ENCODE peak calls at places on chromosome 12, in eight cellular contexts. O is neural progenitor cell, S is PC-3, R is SK-N-SH, A is endothelial cell of umbilical vein, C is HCT116, T is GM23248, X is mesendoderm. Y is an unnamed sample.

GRCh38 chr12:117966511-117966910 is 2.3 kb downstream of the KSR2 start:
- DNase-seq in O (no peak), S (no peak), R (no peak), A (no peak), C (no peak), T (no peak), X (no peak), Y (no peak)

GRCh38 chr12:12734561-12735071 is 17.4 kb downstream of the CDKN1B start:
- DNase-seq in O (no peak), S (no peak), R (no peak), A (no peak), C (no peak), T (no peak), X (no peak), Y (no peak)

GRCh38 chr12:22812531-22812930 is 187.6 kb downstream of the ETNK1 start:
- DNase-seq in O (no peak), S (peak), R (no peak), A (no peak), C (peak), T (no peak), X (no peak), Y (no peak)

GRCh38 chr12:59929091-59929490 is 333.3 kb downstream of the SLC16A7 start:
- DNase-seq in O (no peak), S (peak), R (no peak), A (no peak), C (no peak), T (peak), X (no peak), Y (no peak)

GRCh38 chr12:63098851-63099250 is 52.1 kb downstream of the AVPR1A start:
- DNase-seq in O (peak), S (peak), R (no peak), A (no peak), C (no peak), T (no peak), X (peak), Y (no peak)

GRCh38 chr12:69985656-69986055 is 160.6 kb downstream of the MYRFL start:
- DNase-seq in O (peak), S (peak), R (peak), A (no peak), C (peak), T (no peak), X (peak), Y (peak)

GRCh38 chr12:67630373-67631088 is 18.0 kb upstream of the DYRK2 start:
- DNase-seq in O (peak), S (peak), R (peak), A (peak), C (no peak), T (no peak), X (peak), Y (peak)

GRCh38 chr12:10363922-10364838 is 25.7 kb downstream of the KLRK1 start:
- DNase-seq in O (peak), S (peak), R (no peak), A (peak), C (no peak), T (peak), X (peak), Y (peak)

GRCh38 chr12:93363854-93364297 is 13.8 kb upstream of the NUDT4 start:
- DNase-seq in O (no peak), S (no peak), R (no peak), A (no peak), C (no peak), T (no peak), X (no peak), Y (peak)

GRCh38 chr12:72790273-72790672 is 518.1 kb downstream of the TRHDE start:
- DNase-seq in O (no peak), S (peak), R (no peak), A (no peak), C (no peak), T (peak), X (peak), Y (no peak)

GRCh38 chr12:6773662-6774351 is 1.5 kb downstream of the LAG3 start:
- DNase-seq in O (peak), S (no peak), R (no peak), A (no peak), C (no peak), T (no peak), X (no peak), Y (no peak)

GRCh38 chr12:6775775-6776174 is 3.5 kb downstream of the LAG3 start:
- DNase-seq in O (no peak), S (no peak), R (no peak), A (no peak), C (no peak), T (no peak), X (no peak), Y (no peak)

GRCh38 chr12:6774557-6775062 is 2.3 kb downstream of the LAG3 start:
- DNase-seq in O (no peak), S (no peak), R (no peak), A (no peak), C (no peak), T (no peak), X (no peak), Y (no peak)

GRCh38 chr12:6777386-6777785 is 5.1 kb downstream of the LAG3 start:
- DNase-seq in O (no peak), S (no peak), R (no peak), A (no peak), C (no peak), T (no peak), X (no peak), Y (no peak)

GRCh38 chr12:6775185-6775770 is 3.0 kb downstream of the LAG3 start:
- DNase-seq in O (no peak), S (no peak), R (no peak), A (no peak), C (no peak), T (no peak), X (no peak), Y (no peak)
- H3K4me2 ChIP-seq in O (no peak), S (no peak), R (no peak), A (no peak), C (no peak), T (no peak), X (no peak), Y (no peak)

DNA sequence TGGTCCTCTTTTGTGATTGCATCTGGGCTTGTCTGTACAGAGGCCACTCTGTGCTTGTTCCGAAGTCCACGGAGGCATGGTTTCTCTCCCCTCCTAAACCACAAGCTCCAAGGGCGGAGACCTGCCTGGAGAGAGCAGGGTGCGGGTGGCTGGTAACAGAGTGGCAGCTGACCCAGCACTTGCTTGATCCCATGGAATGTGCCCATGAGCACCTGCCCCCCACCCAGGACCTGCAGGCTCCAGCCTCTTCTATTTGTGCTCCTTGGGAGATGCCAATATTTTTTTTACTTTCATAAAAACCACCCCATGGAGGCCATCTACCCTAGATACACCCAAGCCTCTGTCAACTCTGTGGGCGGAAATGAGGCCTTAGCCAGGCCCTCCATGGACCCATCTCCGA is 104.7 kb downstream of the PRMT8 start:
- DNase-seq in O (no peak), S (no peak), R (no peak), A (no peak), C (no peak), T (no peak), X (no peak), Y (no peak)
- H3K27ac ChIP-seq in O (no peak), S (no peak), R (no peak), A (no peak), C (no peak), T (no peak), X (no peak), Y (no peak)

GRCh38 chr12:128052777-128053176 is 214.2 kb upstream of the TMEM132C start:
- DNase-seq in O (no peak), S (no peak), R (no peak), A (no peak), C (no peak), T (no peak), X (no peak), Y (no peak)

GRCh38 chr12:128059621-128060370 is 207.2 kb upstream of the TMEM132C start:
- DNase-seq in O (no peak), S (no peak), R (no peak), A (no peak), C (no peak), T (no peak), X (no peak), Y (no peak)

GRCh38 chr12:128055567-128055966 is 211.4 kb upstream of the TMEM132C start:
- DNase-seq in O (no peak), S (no peak), R (no peak), A (no peak), C (no peak), T (no peak), X (no peak), Y (no peak)

GRCh38 chr12:128057586-128057985 is 209.4 kb upstream of the TMEM132C start:
- DNase-seq in O (no peak), S (no peak), R (no peak), A (no peak), C (no peak), T (no peak), X (no peak), Y (no peak)

DNA sequence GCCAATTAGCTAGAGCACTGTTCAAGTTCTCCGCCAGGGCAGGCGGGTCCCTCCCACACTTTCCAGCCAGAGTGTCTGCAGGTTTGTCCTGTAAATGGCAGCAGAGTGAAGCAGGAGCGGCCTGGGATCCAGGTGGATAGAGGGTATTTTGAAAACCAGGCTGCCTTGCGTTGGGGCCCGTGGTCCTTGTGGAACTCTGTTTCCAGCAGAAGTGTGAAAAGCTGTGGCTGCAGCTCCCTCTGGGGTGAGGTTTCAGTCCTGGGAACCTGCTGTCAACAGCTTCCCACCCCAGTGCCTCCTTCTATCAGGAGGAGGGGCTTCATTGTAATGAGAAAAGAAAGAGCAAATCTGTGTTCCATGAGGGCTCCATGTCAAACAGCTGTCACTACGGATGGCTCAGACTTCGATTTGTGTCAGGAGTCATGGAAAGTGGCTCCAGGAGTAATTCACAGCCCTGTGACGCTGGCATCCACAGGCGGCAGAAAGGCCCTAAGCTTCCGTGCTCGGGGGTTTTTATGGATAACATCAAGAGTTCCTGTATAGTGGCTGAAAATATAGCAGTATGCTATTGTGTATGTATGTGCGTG is 210.6 kb upstream of the TMEM132C start:
- DNase-seq in O (peak), S (no peak), R (no peak), A (no peak), C (no peak), T (no peak), X (peak), Y (no peak)
- H3K4me2 ChIP-seq in O (no peak), S (no peak), R (no peak), A (no peak), C (no peak), T (no peak), X (no peak), Y (no peak)

GRCh38 chr12:47316609-47317049 is 236.9 kb upstream of the AMIGO2 start:
- DNase-seq in O (no peak), S (no peak), R (no peak), A (peak), C (no peak), T (no peak), X (no peak), Y (no peak)

GRCh38 chr12:47321436-47321835 is 241.7 kb upstream of the AMIGO2 start:
- DNase-seq in O (no peak), S (no peak), R (no peak), A (no peak), C (no peak), T (no peak), X (no peak), Y (no peak)

GRCh38 chr12:47318963-47319362 is 239.2 kb upstream of the AMIGO2 start:
- DNase-seq in O (no peak), S (no peak), R (no peak), A (no peak), C (no peak), T (no peak), X (no peak), Y (peak)

GRCh38 chr12:47319746-47320145 is 240.0 kb upstream of the AMIGO2 start:
- DNase-seq in O (no peak), S (no peak), R (no peak), A (no peak), C (no peak), T (no peak), X (no peak), Y (no peak)

DNA sequence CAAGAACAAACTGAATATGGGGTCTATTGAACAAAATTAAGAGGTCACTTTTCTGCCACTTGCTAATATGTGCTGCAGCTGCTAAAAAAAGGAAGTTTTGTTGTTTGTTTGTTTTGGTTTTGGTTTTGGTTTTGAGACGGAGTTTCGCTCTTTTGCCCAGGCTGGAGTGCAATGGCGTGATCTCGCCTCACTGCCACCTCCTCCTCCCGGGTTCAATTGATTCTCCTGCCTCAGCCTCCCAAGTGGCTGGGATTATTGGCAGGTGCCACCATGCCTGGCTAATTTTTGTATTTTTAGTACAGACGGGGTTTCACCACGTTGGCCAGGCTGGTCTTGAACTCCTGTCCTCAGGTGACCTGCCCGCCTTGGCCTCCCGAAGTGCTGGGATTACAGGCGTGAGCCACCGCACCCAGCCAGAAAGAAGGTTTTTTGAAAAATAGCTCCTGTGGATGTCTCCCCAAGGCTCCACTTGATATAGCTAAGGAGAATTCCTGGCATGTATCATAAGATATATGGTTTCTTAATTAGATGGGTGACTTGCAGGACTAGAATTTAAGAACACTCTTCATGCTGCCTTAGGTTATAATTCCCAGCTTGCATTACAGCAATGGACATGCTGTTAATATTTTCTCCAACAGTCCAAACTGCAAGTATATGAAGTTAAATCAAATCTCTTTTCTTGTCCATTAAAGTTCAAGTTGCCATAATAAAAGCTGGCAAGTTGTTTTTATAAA is 237.6 kb upstream of the AMIGO2 start:
- DNase-seq in O (no peak), S (no peak), R (no peak), A (no peak), C (no peak), T (peak), X (no peak), Y (no peak)
- H3K27ac ChIP-seq in O (no peak), S (no peak), R (no peak), A (no peak), C (no peak), T (no peak), X (no peak), Y (no peak)

GRCh38 chr12:107564946-107565345 is 120.7 kb upstream of the PWP1 start:
- DNase-seq in O (peak), S (peak), R (no peak), A (no peak), C (peak), T (peak), X (peak), Y (no peak)
- H3K4me2 ChIP-seq in O (no peak), S (no peak), R (no peak), A (no peak), C (no peak), T (no peak), X (no peak), Y (no peak)

GRCh38 chr12:2893007-2893406 is 2.3 kb downstream of the TULP3 start:
- DNase-seq in O (no peak), S (peak), R (no peak), A (no peak), C (no peak), T (peak), X (peak), Y (no peak)
- H3K27ac ChIP-seq in O (no peak), S (no peak), R (no peak), A (no peak), C (no peak), T (peak), X (no peak), Y (no peak)

DNA sequence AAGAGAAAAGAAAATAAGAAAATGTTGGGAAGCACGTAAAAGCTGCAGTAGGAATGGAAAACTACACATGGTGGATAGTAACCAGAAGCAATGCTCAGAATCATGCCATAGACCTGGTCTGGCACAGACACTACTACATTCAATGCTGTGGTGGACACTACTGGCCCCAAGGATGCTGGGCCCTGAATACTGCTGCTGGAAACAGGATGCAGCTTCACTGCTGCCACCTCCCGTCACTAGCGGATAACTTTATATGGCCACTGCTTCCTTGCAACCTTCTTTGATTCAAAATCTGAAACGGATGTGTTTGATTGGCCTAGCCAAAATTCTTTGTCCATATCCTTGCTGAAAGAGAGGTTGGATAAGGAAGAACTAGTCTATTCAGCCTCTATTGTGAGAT is 30.7 kb downstream of the ADCY6 start:
- DNase-seq in O (no peak), S (no peak), R (no peak), A (no peak), C (no peak), T (no peak), X (no peak), Y (no peak)
- H3K4me2 ChIP-seq in O (no peak), S (no peak), R (no peak), A (no peak), C (no peak), T (no peak), X (no peak), Y (no peak)